ENCODE peak calls at places on chromosomes 5 and 9, in seven cellular contexts. One of them, this sample, is unnamed. For H3K4me1, the result is how much of the 10 kb centered on the place peaks cover.

GRCh38 chr5:87944553-87945320 is 323.9 kb downstream of the TMEM161B start:
- DNase-seq in GM12878: no peak
- DNase-seq in A549: no peak
- DNase-seq in H1: peak
- DNase-seq in IMR-90: no peak
- DNase-seq in K562: no peak
- DNase-seq in HepG2: no peak
- DNase-seq in this sample: no peak

GRCh38 chr5:156706631-156707030 is 143.5 kb upstream of the PPP1R2B start:
- DNase-seq in GM12878: no peak
- DNase-seq in A549: no peak
- DNase-seq in H1: no peak
- DNase-seq in IMR-90: no peak
- DNase-seq in K562: no peak
- DNase-seq in HepG2: no peak
- DNase-seq in this sample: no peak

GRCh38 chr9:89794918-89795317 is 190.1 kb downstream of the GADD45G start:
- DNase-seq in GM12878: no peak
- DNase-seq in A549: no peak
- DNase-seq in H1: no peak
- DNase-seq in IMR-90: no peak
- DNase-seq in K562: no peak
- DNase-seq in HepG2: no peak
- DNase-seq in this sample: no peak

GRCh38 chr5:75885849-75886596 is 168.8 kb upstream of the POC5 start:
- DNase-seq in GM12878: no peak
- DNase-seq in A549: no peak
- DNase-seq in H1: no peak
- DNase-seq in IMR-90: no peak
- DNase-seq in K562: no peak
- DNase-seq in HepG2: no peak
- DNase-seq in this sample: peak

GRCh38 chr5:95822408-95823240 is at the start of gene GLRX:
- DNase-seq in GM12878: no peak
- DNase-seq in A549: peak
- DNase-seq in H1: peak
- DNase-seq in IMR-90: peak
- DNase-seq in K562: peak
- DNase-seq in HepG2: peak
- DNase-seq in this sample: peak

GRCh38 chr9:136532799-136533774 is 12.8 kb downstream of the NOTCH1 start:
- DNase-seq in GM12878: no peak
- DNase-seq in A549: no peak
- DNase-seq in H1: no peak
- DNase-seq in IMR-90: no peak
- DNase-seq in K562: no peak
- DNase-seq in HepG2: no peak
- DNase-seq in this sample: no peak

GRCh38 chr5:50752800-50753199 is 86.4 kb downstream of the PARP8 start:
- DNase-seq in GM12878: no peak
- DNase-seq in A549: no peak
- DNase-seq in H1: no peak
- DNase-seq in IMR-90: no peak
- DNase-seq in K562: no peak
- DNase-seq in HepG2: no peak
- DNase-seq in this sample: no peak

GRCh38 chr9:71308454-71308853 is 187.0 kb upstream of the TRPM3 start:
- DNase-seq in GM12878: no peak
- DNase-seq in A549: no peak
- DNase-seq in H1: no peak
- DNase-seq in IMR-90: no peak
- DNase-seq in K562: no peak
- DNase-seq in HepG2: no peak
- DNase-seq in this sample: no peak

GRCh38 chr5:177509361-177509951 is at the start of gene DOK3:
- DNase-seq in GM12878: no peak
- DNase-seq in A549: no peak
- DNase-seq in H1: no peak
- DNase-seq in IMR-90: no peak
- DNase-seq in K562: peak
- DNase-seq in HepG2: no peak
- DNase-seq in this sample: no peak

GRCh38 chr9:68708513-68708912 is 3.5 kb downstream of the PIP5K1B start:
- DNase-seq in GM12878: no peak
- DNase-seq in A549: no peak
- DNase-seq in H1: no peak
- DNase-seq in IMR-90: no peak
- DNase-seq in K562: no peak
- DNase-seq in HepG2: no peak
- DNase-seq in this sample: no peak

GRCh38 chr5:127705120-127705892 is 2.1 kb downstream of the CCDC192 start:
- DNase-seq in GM12878: no peak
- DNase-seq in A549: peak
- DNase-seq in H1: no peak
- DNase-seq in IMR-90: peak
- DNase-seq in K562: peak
- DNase-seq in HepG2: no peak
- DNase-seq in this sample: no peak

GRCh38 chr9:91065231-91066041 is 263.8 kb downstream of the SYK start:
- DNase-seq in GM12878: no peak
- DNase-seq in A549: no peak
- DNase-seq in H1: no peak
- DNase-seq in IMR-90: no peak
- DNase-seq in K562: no peak
- DNase-seq in HepG2: peak
- DNase-seq in this sample: no peak

GRCh38 chr9:118455259-118455658 is 751.1 kb downstream of the TLR4 start:
- DNase-seq in GM12878: no peak
- DNase-seq in A549: peak
- DNase-seq in H1: no peak
- DNase-seq in IMR-90: no peak
- DNase-seq in K562: no peak
- DNase-seq in HepG2: no peak
- DNase-seq in this sample: no peak

DNA sequence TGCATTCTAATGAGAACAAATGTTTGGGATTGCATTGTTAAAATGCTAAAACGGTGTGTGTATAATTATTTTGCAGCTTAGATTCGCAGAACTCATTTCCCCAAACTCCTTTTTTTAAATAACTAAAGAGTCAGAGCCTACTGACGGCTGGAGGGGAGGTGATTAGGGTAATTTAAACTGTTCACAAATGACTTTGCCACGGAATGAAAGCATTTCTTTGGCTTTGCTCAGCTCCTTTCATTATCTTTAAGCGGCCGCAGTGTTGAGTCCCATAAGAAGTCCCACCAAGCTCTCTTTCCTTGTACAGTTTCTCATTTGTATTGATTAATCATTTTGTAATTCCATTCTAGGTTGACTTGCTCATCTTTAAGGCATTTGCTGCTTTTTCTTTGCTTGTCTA is 1632.8 kb downstream of the MAT2B start:
- DNase-seq in GM12878: no peak
- DNase-seq in A549: no peak
- DNase-seq in H1: no peak
- DNase-seq in IMR-90: no peak
- DNase-seq in K562: no peak
- DNase-seq in HepG2: no peak
- DNase-seq in this sample: no peak
- H3K4me1 ChIP-seq in GM12878: under half
- H3K4me1 ChIP-seq in A549: under half
- H3K4me1 ChIP-seq in H1: under half
- H3K4me1 ChIP-seq in IMR-90: under half
- H3K4me1 ChIP-seq in K562: under half
- H3K4me1 ChIP-seq in HepG2: under half
- H3K4me1 ChIP-seq in this sample: under half

GRCh38 chr9:124047106-124047716 is 35.6 kb downstream of the LHX2 start:
- DNase-seq in GM12878: no peak
- DNase-seq in A549: no peak
- DNase-seq in H1: no peak
- DNase-seq in IMR-90: no peak
- DNase-seq in K562: no peak
- DNase-seq in HepG2: no peak
- DNase-seq in this sample: no peak

GRCh38 chr9:124054671-124055212 is 43.2 kb downstream of the LHX2 start:
- DNase-seq in GM12878: peak
- DNase-seq in A549: peak
- DNase-seq in H1: no peak
- DNase-seq in IMR-90: peak
- DNase-seq in K562: peak
- DNase-seq in HepG2: peak
- DNase-seq in this sample: no peak

GRCh38 chr9:124050955-124051354 is 39.4 kb downstream of the LHX2 start:
- DNase-seq in GM12878: no peak
- DNase-seq in A549: no peak
- DNase-seq in H1: no peak
- DNase-seq in IMR-90: no peak
- DNase-seq in K562: no peak
- DNase-seq in HepG2: no peak
- DNase-seq in this sample: no peak

GRCh38 chr9:124052401-124052800 is 40.8 kb downstream of the LHX2 start:
- DNase-seq in GM12878: no peak
- DNase-seq in A549: no peak
- DNase-seq in H1: no peak
- DNase-seq in IMR-90: no peak
- DNase-seq in K562: no peak
- DNase-seq in HepG2: no peak
- DNase-seq in this sample: no peak
- TF ChIP-seq RFX5 in GM12878: no peak
- TF ChIP-seq RFX5 in A549: no peak
- TF ChIP-seq RFX5 in H1: no peak
- TF ChIP-seq RFX5 in IMR-90: no peak
- TF ChIP-seq RFX5 in K562: no peak
- TF ChIP-seq RFX5 in HepG2: no peak
- TF ChIP-seq RFX5 in this sample: no peak

GRCh38 chr5:168886153-168886552 is 307.0 kb upstream of the PANK3 start:
- DNase-seq in GM12878: no peak
- DNase-seq in A549: no peak
- DNase-seq in H1: no peak
- DNase-seq in IMR-90: no peak
- DNase-seq in K562: no peak
- DNase-seq in HepG2: no peak
- DNase-seq in this sample: no peak

GRCh38 chr5:168883253-168883880 is 304.2 kb upstream of the PANK3 start:
- DNase-seq in GM12878: no peak
- DNase-seq in A549: no peak
- DNase-seq in H1: no peak
- DNase-seq in IMR-90: no peak
- DNase-seq in K562: no peak
- DNase-seq in HepG2: no peak
- DNase-seq in this sample: peak

GRCh38 chr5:168885324-168886120 is 306.4 kb upstream of the PANK3 start:
- DNase-seq in GM12878: no peak
- DNase-seq in A549: no peak
- DNase-seq in H1: no peak
- DNase-seq in IMR-90: no peak
- DNase-seq in K562: no peak
- DNase-seq in HepG2: no peak
- DNase-seq in this sample: peak

GRCh38 chr5:168882283-168882682 is 303.1 kb upstream of the PANK3 start:
- DNase-seq in GM12878: no peak
- DNase-seq in A549: no peak
- DNase-seq in H1: no peak
- DNase-seq in IMR-90: no peak
- DNase-seq in K562: no peak
- DNase-seq in HepG2: no peak
- DNase-seq in this sample: no peak

GRCh38 chr5:168884040-168884439 is 304.9 kb upstream of the PANK3 start:
- DNase-seq in GM12878: no peak
- DNase-seq in A549: no peak
- DNase-seq in H1: no peak
- DNase-seq in IMR-90: no peak
- DNase-seq in K562: no peak
- DNase-seq in HepG2: no peak
- DNase-seq in this sample: no peak
- H3K4me1 ChIP-seq in GM12878: under half
- H3K4me1 ChIP-seq in A549: under half
- H3K4me1 ChIP-seq in H1: under half
- H3K4me1 ChIP-seq in IMR-90: under half
- H3K4me1 ChIP-seq in K562: under half
- H3K4me1 ChIP-seq in HepG2: under half
- H3K4me1 ChIP-seq in this sample: under half

DNA sequence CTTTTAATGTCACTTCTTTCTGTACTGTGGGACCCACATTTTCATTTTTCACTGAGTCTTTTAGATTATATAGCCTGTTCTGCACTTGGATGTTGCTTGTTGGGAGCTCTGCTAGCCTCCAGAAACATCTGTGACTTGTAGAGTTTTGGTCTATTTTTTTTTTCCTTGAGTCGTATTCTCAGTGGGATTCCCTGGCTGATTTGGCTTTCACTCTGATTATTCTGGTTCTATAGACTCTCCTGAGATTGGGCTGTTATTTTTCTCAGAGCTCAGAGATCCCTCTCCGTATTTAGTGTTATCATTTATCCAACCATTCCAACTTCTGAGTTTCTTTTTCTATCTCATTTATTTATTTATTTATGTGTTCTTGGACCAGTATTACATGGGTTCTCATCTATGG is 339.3 kb downstream of the FAM170A start:
- DNase-seq in GM12878: no peak
- DNase-seq in A549: no peak
- DNase-seq in H1: no peak
- DNase-seq in IMR-90: no peak
- DNase-seq in K562: no peak
- DNase-seq in HepG2: no peak
- DNase-seq in this sample: no peak
- TF ChIP-seq RFX5 in GM12878: no peak
- TF ChIP-seq RFX5 in A549: no peak
- TF ChIP-seq RFX5 in H1: no peak
- TF ChIP-seq RFX5 in IMR-90: no peak
- TF ChIP-seq RFX5 in K562: no peak
- TF ChIP-seq RFX5 in HepG2: no peak
- TF ChIP-seq RFX5 in this sample: no peak

This sample was measured in SK-N-SH.